ENCODE peak calls at places on chromosomes 6 and 20, in five cellular contexts. H is H1, P is K562, U is HepG2, T is GM12878. C is an unnamed sample.

GRCh38 chr6:29577544-29577943 is 7.4 kb upstream of the OR2H2 start:
- DNase-seq in H (no peak), P (no peak), U (no peak), T (no peak), C (no peak)

GRCh38 chr6:161561938-161562337 is 288.1 kb upstream of the AGPAT4 start:
- DNase-seq in H (no peak), P (no peak), U (no peak), T (no peak), C (no peak)

GRCh38 chr20:49385471-49385870 is 97.0 kb downstream of the KCNB1 start:
- DNase-seq in H (no peak), P (peak; percentile 26), U (peak; percentile 52), T (no peak), C (peak; percentile 36)

GRCh38 chr6:111129003-111129402 is 41.7 kb downstream of the SLC16A10 start:
- DNase-seq in H (no peak), P (no peak), U (peak; percentile 24), T (no peak), C (no peak)

GRCh38 chr20:36479938-36480337 is 61.4 kb upstream of the MYL9 start:
- DNase-seq in H (no peak), P (no peak), U (no peak), T (no peak), C (no peak)

GRCh38 chr6:121652223-121652622 is 216.8 kb downstream of the GJA1 start:
- DNase-seq in H (no peak), P (no peak), U (no peak), T (no peak), C (no peak)

GRCh38 chr6:43943781-43944250 is 173.8 kb downstream of the VEGFA start:
- DNase-seq in H (no peak), P (no peak), U (no peak), T (no peak), C (no peak)

GRCh38 chr6:38554700-38555413 is 84.9 kb downstream of the BTBD9 start:
- DNase-seq in H (no peak), P (no peak), U (no peak), T (no peak), C (no peak)

GRCh38 chr6:163860194-163861081 is 445.9 kb downstream of the QKI start:
- DNase-seq in H (no peak), P (peak; percentile 92), U (no peak), T (no peak), C (no peak)

GRCh38 chr6:27836783-27837635 is 75.2 kb downstream of the OR2B2 start:
- DNase-seq in H (peak; percentile 56), P (peak; percentile 75), U (peak; percentile 86), T (no peak), C (peak; percentile 76)

GRCh38 chr6:161048636-161049035 is 57.1 kb downstream of the MAP3K4 start:
- DNase-seq in H (no peak), P (no peak), U (no peak), T (no peak), C (no peak)

GRCh38 chr6:3176562-3177355 is 19.4 kb upstream of the TUBB2A start:
- DNase-seq in H (no peak), P (peak; percentile 85), U (peak; percentile 68), T (no peak), C (peak; percentile 56)

GRCh38 chr6:166411721-166412151 is 29.0 kb upstream of the MPC1 start:
- DNase-seq in H (no peak), P (no peak), U (no peak), T (no peak), C (no peak)

GRCh38 chr6:144298167-144298671 is 13.1 kb downstream of the UTRN start:
- DNase-seq in H (no peak), P (no peak), U (no peak), T (no peak), C (no peak)

GRCh38 chr6:160198577-160199211 is 59.9 kb downstream of the SLC22A2 start:
- DNase-seq in H (no peak), P (no peak), U (peak; percentile 14), T (no peak), C (no peak)

GRCh38 chr6:13044390-13044789 is 283.9 kb downstream of the TBC1D7 start:
- DNase-seq in H (peak; percentile 50), P (peak; percentile 72), U (peak; percentile 5), T (no peak), C (peak; percentile 38)

GRCh38 chr6:151620179-151620578 is 126.4 kb downstream of the CCDC170 start:
- DNase-seq in H (peak; percentile 50), P (no peak), U (no peak), T (no peak), C (no peak)

GRCh38 chr6:101761124-101761601 is 367.7 kb downstream of the GRIK2 start:
- DNase-seq in H (no peak), P (no peak), U (no peak), T (no peak), C (no peak)

DNA sequence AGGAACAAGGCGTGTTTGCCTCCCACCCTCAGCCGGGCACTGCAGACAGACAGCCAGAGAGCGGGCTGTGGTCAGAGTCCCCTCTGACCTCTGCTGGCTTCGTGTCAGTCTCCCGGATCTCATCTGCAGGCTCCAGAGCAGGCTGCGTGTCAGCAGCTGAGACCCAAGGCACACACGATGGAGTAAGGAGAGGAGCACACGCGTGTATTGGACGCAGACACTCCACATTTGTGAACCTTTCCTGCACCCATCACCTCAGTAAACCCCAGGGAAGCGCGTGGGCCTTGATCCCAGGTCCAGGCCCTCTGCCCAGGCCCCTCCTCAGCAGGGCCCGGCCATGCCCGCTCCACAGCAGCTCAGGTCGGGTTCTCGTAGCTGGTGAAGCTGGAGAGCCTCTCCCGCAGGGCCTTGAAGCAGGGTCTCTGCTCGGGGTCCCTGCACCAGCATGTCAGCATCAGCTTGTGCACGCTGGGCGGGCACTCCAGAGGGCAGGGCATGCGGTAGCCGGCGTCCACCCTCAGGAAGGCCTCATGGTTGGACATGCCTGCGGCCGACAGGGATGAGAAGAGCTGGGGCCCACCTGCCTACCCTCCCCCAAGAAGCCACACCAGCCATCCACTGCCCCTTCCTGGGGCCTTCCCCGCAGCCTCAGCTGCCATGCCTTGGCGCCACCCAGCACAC is 7.9 kb downstream of the PTK6 start:
- DNase-seq in H (no peak), P (no peak), U (no peak), T (no peak), C (no peak)
- TF ChIP-seq RAD21 in H (no peak), P (no peak), U (no peak), T (no peak), C (no peak)

GRCh38 chr6:67766061-67766460 is 869.0 kb upstream of the ADGRB3 start:
- DNase-seq in H (no peak), P (no peak), U (no peak), T (no peak), C (no peak)
- TF ChIP-seq SP1 in H (no peak), P (no peak), U (no peak), T (no peak), C (no peak)

GRCh38 chr6:168286116-168286515 is 33.5 kb downstream of the DACT2 start:
- DNase-seq in H (no peak), P (no peak), U (peak; percentile 63), T (no peak), C (no peak)

GRCh38 chr6:168283686-168284025 is 35.9 kb downstream of the DACT2 start:
- DNase-seq in H (no peak), P (no peak), U (no peak), T (no peak), C (no peak)

GRCh38 chr6:168285456-168285855 is 34.1 kb downstream of the DACT2 start:
- DNase-seq in H (no peak), P (no peak), U (no peak), T (no peak), C (no peak)

GRCh38 chr6:168282985-168283685 is 36.4 kb downstream of the DACT2 start:
- DNase-seq in H (no peak), P (no peak), U (peak; percentile 74), T (no peak), C (no peak)

GRCh38 chr6:168284187-168284586 is 35.4 kb downstream of the DACT2 start:
- DNase-seq in H (no peak), P (no peak), U (no peak), T (no peak), C (no peak)
- TF ChIP-seq JUND in H (no peak), P (no peak), U (no peak), T (no peak), C (no peak)

GRCh38 chr6:7742214-7742613 is 16.3 kb downstream of the BMP6 start:
- DNase-seq in H (no peak), P (no peak), U (no peak), T (no peak), C (no peak)
- TF ChIP-seq RAD21 in H (no peak), P (no peak), U (no peak), T (no peak), C (no peak)

GRCh38 chr20:25286917-25287316 is 39.0 kb downstream of the PYGB start:
- DNase-seq in H (no peak), P (no peak), U (no peak), T (no peak), C (no peak)

GRCh38 chr20:25283221-25283951 is 35.5 kb downstream of the PYGB start:
- DNase-seq in H (peak; percentile 39), P (no peak), U (no peak), T (no peak), C (no peak)

GRCh38 chr20:25284131-25284601 is 36.3 kb downstream of the PYGB start:
- DNase-seq in H (peak; percentile 28), P (no peak), U (no peak), T (no peak), C (no peak)

GRCh38 chr20:25285856-25286798 is 38.2 kb downstream of the PYGB start:
- DNase-seq in H (peak; percentile 36), P (no peak), U (no peak), T (no peak), C (no peak)

DNA sequence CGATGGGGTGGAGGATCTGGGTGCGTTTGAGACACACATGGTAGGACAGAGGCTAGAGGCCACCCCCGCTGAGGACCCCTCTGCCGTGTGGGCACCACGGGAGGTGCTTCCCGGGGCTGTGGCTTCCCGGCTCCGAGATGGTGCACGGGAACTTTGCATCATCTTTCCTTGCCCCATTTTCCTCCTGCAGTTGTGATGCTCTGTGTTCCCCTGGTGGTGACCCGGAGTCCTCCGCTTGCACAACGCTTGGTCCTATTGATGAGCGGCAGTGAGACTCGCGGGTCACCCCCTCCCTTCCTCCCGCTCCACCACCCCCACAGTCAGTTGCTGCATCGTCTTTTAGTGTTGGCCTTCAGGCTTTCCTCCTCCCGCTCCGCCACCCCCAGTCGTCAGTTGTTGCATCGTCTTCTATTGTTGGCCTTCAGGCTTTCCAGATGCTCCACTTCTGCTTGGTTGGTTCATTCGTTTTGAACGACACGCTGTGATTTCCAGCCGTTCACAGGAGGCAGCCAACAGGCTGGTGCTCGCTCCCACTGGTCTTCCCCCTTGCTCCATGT is 37.3 kb downstream of the PYGB start:
- DNase-seq in H (peak; percentile 52), P (no peak), U (no peak), T (no peak), C (no peak)
- TF ChIP-seq SP1 in H (no peak), P (no peak), U (no peak), T (no peak), C (no peak)

GRCh38 chr6:6781172-6781876 is 192.8 kb downstream of the LY86 start:
- DNase-seq in H (no peak), P (no peak), U (no peak), T (no peak), C (peak; percentile 68)
- TF ChIP-seq JUND in H (no peak), P (no peak), U (no peak), T (no peak), C (peak; percentile 87)

DNA sequence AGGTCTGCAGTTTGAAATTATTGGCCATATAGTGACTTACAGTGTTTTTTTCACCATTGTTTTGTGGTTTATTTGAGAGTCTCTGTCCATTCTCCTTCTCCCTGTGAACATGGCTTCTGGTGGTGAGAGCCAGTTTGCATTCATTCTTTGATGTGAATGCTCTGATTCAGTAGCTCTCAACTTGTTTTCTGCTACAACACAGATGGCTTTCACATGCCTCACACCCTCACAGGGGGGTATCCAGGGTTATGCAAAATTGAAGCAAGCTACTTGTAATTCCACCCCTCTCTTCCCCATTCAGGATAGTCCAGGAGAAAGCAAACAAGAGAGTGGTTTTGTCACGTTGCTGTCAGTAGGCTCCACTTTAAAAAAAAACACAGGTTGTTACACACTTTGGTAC is 55.6 kb downstream of the SLX4IP start:
- DNase-seq in H (no peak), P (no peak), U (no peak), T (no peak), C (no peak)
- TF ChIP-seq RAD21 in H (no peak), P (no peak), U (no peak), T (no peak), C (no peak)